ENCODE peak calls at places on chromosome 6, in eight cellular contexts. L is NB4, Y is heart left ventricle, F is transverse colon, U is body of pancreas, K is ovary, R is K562, N is HepG2. T is an unnamed sample.

GRCh38 chr6:50591135-50591534 is 122.2 kb upstream of the TFAP2D start:
- DNase-seq in F (no peak), U (no peak), R (no peak), L (no peak), Y (no peak), K (no peak), N (no peak), T (no peak)

GRCh38 chr6:22071655-22072054 is 225.2 kb downstream of the PRL start:
- DNase-seq in K (peak), F (no peak), N (no peak), Y (peak), U (peak), L (no peak), R (no peak), T (peak)

GRCh38 chr6:129842137-129842536 is 19.0 kb downstream of the TMEM244 start:
- DNase-seq in U (no peak), R (no peak), Y (no peak), K (no peak), L (no peak), F (no peak), N (no peak), T (no peak)

GRCh38 chr6:56842602-56843475 is 112.1 kb upstream of the BEND6 start:
- DNase-seq in L (peak), U (peak), R (no peak), Y (peak), F (peak), N (no peak), K (peak), T (no peak)

GRCh38 chr6:111087871-111088667 is 766 bp downstream of the SLC16A10 start:
- DNase-seq in K (peak), R (no peak), U (peak), F (peak), L (peak), Y (no peak), N (peak), T (no peak)

GRCh38 chr6:110548124-110548847 is 71.9 kb upstream of the SLC22A16 start:
- DNase-seq in U (no peak), F (no peak), L (no peak), K (no peak), Y (no peak), R (no peak), N (no peak), T (no peak)

GRCh38 chr6:43308101-43308989 is at the start of gene CRIP3:
- DNase-seq in K (peak), Y (peak), F (peak), N (no peak), R (peak), U (peak), L (peak), T (no peak)

GRCh38 chr6:156345700-156346099 is 431.5 kb upstream of the ARID1B start:
- DNase-seq in U (no peak), L (peak), F (no peak), N (no peak), K (no peak), Y (no peak), R (no peak), T (no peak)

GRCh38 chr6:37406942-37407341 is 26.1 kb upstream of the CMTR1 start:
- DNase-seq in R (no peak), Y (no peak), K (no peak), L (no peak), F (no peak), N (no peak), U (no peak), T (no peak)

GRCh38 chr6:151209071-151209831 is 30.5 kb upstream of the AKAP12 start:
- DNase-seq in U (no peak), R (no peak), L (no peak), Y (no peak), N (peak), F (no peak), K (no peak), T (peak)

GRCh38 chr6:119090256-119090655 is 11.8 kb upstream of the FAM184A start:
- DNase-seq in U (no peak), N (no peak), Y (no peak), K (no peak), R (no peak), L (no peak), F (no peak), T (no peak)

GRCh38 chr6:158018370-158018771 is 36.7 kb downstream of the SYNJ2 start:
- DNase-seq in N (no peak), K (no peak), L (no peak), Y (no peak), F (no peak), R (no peak), U (no peak), T (no peak)
- TF ChIP-seq POLR2A in N (no peak), K (no peak), L (no peak), Y (no peak), F (no peak), R (no peak), U (no peak), T (no peak)

DNA sequence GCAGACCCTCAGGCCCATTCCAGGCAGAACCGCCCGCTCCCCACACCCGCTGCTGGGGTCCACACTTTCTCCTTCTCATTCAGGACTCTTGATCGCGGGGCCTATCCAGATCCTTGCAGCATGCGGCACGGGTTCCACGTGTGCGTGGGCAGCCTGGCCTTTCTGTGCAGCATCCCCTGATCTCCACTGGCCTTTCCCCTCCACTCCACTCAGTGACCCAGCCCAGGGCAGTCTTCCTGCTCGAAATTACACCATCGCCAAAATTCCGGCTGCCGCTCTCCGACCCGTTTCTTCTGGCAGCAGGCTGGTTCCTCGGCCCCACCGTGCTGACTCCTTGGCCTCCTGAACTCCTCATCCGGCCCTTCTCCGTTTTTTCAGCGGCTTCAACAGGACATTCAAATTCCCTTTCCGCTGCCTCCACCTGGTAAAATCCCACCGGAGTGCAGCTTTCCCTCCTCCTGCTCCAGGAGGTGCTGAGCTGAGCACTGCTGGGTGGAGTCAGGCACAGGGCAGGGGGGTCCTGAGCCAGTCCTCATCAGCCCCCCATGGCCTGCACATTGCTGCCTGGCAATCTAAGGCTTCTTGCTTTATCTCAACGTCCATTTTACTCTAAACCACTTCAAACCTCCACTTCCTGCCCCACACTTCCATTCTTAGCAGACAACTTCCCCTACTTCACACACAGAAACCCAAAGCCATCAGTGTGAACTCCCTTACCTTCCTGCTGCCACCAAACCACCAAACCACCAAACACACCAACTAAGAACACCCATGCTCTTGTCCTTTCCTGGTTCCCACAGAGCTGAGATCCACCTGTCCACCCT is 9.0 kb downstream of the SFT2D1 start:
- DNase-seq in N (no peak), R (no peak), K (no peak), L (peak), Y (no peak), F (no peak), U (no peak), T (no peak)
- TF ChIP-seq POLR2A in N (no peak), R (peak), K (no peak), L (no peak), Y (no peak), F (no peak), U (no peak), T (no peak)

GRCh38 chr6:138250053-138250452 is 31.8 kb upstream of the PBOV1 start:
- DNase-seq in F (no peak), Y (no peak), L (no peak), N (no peak), K (no peak), R (no peak), U (no peak), T (no peak)
- TF ChIP-seq POLR2A in F (no peak), Y (no peak), L (no peak), N (no peak), K (no peak), R (no peak), U (no peak), T (no peak)

DNA sequence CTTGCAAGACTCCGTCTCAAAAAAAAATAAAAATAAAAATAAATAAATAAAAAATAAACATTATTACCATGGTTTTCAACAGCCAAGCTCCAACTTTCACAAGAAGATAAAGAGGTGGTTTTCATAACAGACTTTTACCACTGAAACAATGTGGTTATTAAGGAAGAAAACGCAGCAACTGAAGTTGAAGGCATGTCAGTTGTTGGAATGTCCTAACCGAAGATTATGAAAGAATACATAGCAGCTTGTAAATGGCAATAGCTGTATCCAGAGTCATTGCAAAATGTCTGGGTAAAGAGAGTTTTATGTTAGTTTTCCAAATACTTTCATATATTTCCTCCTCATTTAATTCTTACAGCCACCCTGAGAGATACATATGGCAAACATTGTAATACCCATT is 161.6 kb upstream of the MARCKS start:
- DNase-seq in L (peak), R (no peak), F (no peak), Y (no peak), K (no peak), U (no peak), N (peak), T (no peak)
- TF ChIP-seq POLR2A in L (no peak), R (no peak), F (no peak), Y (no peak), K (no peak), U (no peak), N (no peak), T (no peak)

GRCh38 chr6:29752451-29753308 is 29.4 kb downstream of the HLA-F start:
- DNase-seq in U (peak), K (peak), Y (peak), L (peak), N (peak), R (peak), F (peak), T (peak)
- TF ChIP-seq POLR2A in U (peak), K (peak), Y (no peak), L (no peak), N (no peak), R (peak), F (peak), T (peak)

DNA sequence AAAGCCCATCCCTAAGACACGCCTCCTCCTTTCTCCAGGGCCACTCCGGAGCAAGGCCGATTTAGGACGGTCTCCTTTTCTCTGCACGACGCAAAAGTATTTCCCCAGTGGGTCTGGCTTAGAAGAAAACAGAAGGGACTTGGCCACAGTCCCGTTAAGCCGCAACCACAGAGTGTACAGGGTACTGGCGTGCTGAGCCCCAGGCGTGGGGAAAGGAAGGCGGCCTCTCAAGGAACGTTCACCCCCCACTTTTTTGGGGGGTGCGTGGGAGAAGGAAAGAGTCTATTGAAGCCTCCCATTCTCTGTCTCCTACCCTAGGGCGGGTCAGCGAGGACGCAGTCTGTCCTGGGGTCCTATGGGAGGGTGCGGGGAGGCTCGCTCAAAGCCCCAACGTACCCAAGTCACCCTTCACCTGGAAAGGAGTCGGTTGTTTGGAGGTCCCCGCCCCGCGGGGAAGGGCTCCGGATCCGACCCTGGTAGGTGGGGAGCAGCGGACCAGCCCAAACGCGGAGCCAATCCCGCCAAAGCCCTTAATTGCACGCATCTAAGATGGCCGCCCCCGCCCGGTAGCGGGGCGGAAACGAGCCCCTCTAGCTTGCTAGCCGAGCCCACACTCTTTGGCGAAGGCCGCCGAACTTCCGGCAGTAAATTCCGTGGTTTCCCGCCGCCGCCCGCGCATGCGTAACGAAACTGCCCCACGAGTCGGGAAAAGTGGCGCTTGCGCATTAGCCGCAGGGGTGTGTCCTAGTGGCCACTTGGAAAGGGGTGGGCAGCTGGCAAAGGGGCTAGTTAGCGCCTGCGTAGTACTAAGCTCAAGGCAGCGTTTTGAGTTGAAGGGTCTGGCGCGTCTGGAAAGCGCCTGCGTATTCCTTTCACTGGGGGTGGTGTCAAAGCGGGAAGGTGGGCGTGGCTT is at the start of gene OARD1:
- DNase-seq in K (peak), F (peak), Y (peak), L (peak), N (peak), R (peak), U (peak), T (peak)
- TF ChIP-seq POLR2A in K (peak), F (peak), Y (peak), L (peak), N (peak), R (peak), U (peak), T (peak)

DNA sequence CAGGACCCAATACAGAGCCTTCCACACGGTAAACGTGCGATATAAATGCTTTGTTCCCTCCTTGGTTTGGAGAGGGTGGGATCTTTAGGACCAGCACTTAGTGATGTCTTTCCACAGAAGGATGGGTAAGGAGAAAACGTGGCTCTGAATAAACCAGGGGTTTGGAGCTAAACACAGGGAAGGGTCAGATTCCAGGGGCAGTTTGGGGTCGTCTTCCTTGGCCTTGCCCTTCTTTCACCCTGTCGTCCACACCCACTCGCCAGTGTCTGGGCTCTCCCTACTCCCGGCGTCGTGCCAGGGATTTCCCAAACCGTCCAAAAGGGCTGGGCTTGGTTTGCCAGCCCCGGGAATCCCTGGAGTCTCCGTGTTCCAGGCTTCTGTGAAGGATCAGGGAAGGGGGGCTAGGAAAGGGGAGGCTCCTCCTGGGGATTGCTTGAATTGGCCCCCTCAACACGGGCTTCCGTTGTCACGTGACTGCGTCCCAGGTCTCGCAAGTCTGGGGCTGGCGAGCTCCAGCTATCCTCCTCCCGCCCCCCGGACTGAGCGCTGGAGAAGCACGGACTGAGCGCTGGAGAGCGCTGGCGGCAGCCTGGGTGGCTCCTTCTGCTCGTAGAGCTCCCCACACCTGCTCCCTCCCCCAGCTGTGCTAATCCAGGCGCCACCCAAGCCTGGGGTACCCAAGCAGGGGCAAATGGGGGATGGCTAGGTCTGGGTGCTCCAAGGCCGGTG is 9.5 kb upstream of the ARMC12 start:
- DNase-seq in K (peak), N (peak), U (peak), F (peak), L (peak), R (peak), Y (peak), T (peak)
- TF ChIP-seq POLR2A in K (peak), N (no peak), U (peak), F (no peak), L (no peak), R (no peak), Y (no peak), T (no peak)

GRCh38 chr6:63582579-63583231 is 10.4 kb downstream of the LOC128125822 start:
- DNase-seq in N (no peak), K (no peak), U (no peak), Y (no peak), F (no peak), L (no peak), R (no peak), T (no peak)
- TF ChIP-seq POLR2A in N (peak), K (no peak), U (no peak), Y (no peak), F (no peak), L (no peak), R (no peak), T (no peak)

T was measured in H54.